ENCODE peak calls at places on chromosomes 7 and 10, in nine cellular contexts. U is right lobe of liver, W is Peyer's patch, O is fibroblast of lung, Q is AG04450, K is lung, P is cardiac muscle cell, C is GM12878, E is adrenal gland. Z is an unnamed sample.

GRCh38 chr7:36809510-36809909 is 85.2 kb upstream of the AOAH start:
- DNase-seq in O (no peak), C (no peak), E (no peak), U (no peak), P (no peak), K (no peak), W (no peak), Q (no peak), Z (no peak)

GRCh38 chr7:38492010-38492409 is 139.2 kb downstream of the AMPH start:
- DNase-seq in U (no peak), K (no peak), C (no peak), P (no peak), Q (no peak), E (no peak), W (no peak), O (no peak), Z (no peak)

GRCh38 chr10:5876181-5876768 is 13.4 kb downstream of the ANKRD16 start:
- DNase-seq in W (no peak), C (no peak), Q (no peak), U (no peak), P (peak; percentile 81), K (no peak), O (peak; percentile 93), E (no peak), Z (no peak)

GRCh38 chr7:70614237-70614984 is 517.5 kb upstream of the GALNT17 start:
- DNase-seq in E (peak; percentile 24), K (peak; percentile 38), Q (no peak), C (no peak), W (no peak), O (peak; percentile 77), U (peak; percentile 92), P (peak; percentile 68), Z (no peak)

GRCh38 chr10:43700306-43700705 is 51.6 kb upstream of the ZNF32 start:
- DNase-seq in O (peak; percentile 56), C (no peak), U (no peak), P (peak; percentile 32), W (no peak), Q (no peak), K (no peak), E (no peak), Z (no peak)

GRCh38 chr10:29950391-29950790 is 109.0 kb downstream of the JCAD start:
- DNase-seq in K (no peak), W (no peak), U (no peak), E (no peak), C (no peak), Q (no peak), P (peak; percentile 35), O (peak; percentile 86), Z (no peak)

GRCh38 chr10:72275351-72276012 is 1.8 kb downstream of the DDIT4 start:
- DNase-seq in K (no peak), E (peak; percentile 55), U (peak; percentile 67), W (no peak), P (peak; percentile 52), O (no peak), C (no peak), Q (no peak), Z (no peak)

GRCh38 chr7:122885583-122886356 is 490 bp downstream of the CADPS2 start:
- DNase-seq in Q (no peak), U (peak; percentile 65), K (peak; percentile 32), C (no peak), W (peak; percentile 50), E (peak; percentile 63), P (peak; percentile 50), O (peak; percentile 51), Z (peak; percentile 51)

GRCh38 chr7:104550362-104550761 is 222.0 kb downstream of the LHFPL3 start:
- DNase-seq in U (no peak), Q (no peak), E (peak; percentile 67), W (no peak), C (no peak), K (no peak), P (no peak), O (peak; percentile 2), Z (no peak)

GRCh38 chr10:48609899-48610584 is 5.2 kb upstream of the ARHGAP22 start:
- DNase-seq in K (peak; percentile 22), O (no peak), C (peak; percentile 63), P (no peak), U (peak; percentile 24), W (no peak), Q (no peak), E (no peak), Z (no peak)

GRCh38 chr7:132354527-132354926 is 221.7 kb downstream of the PLXNA4 start:
- DNase-seq in W (no peak), O (no peak), C (no peak), Q (no peak), P (peak; percentile 21), U (no peak), K (no peak), E (no peak), Z (no peak)

GRCh38 chr10:3131098-3131497 is 41.5 kb downstream of the PITRM1 start:
- DNase-seq in K (no peak), P (peak; percentile 21), C (no peak), O (no peak), Q (no peak), U (no peak), W (no peak), E (no peak), Z (no peak)

GRCh38 chr7:116980354-116980753 is 27.1 kb downstream of the ST7 start:
- DNase-seq in Q (no peak), C (no peak), P (no peak), K (no peak), O (no peak), W (no peak), E (no peak), U (no peak), Z (no peak)

GRCh38 chr7:17407229-17407628 is 108.8 kb downstream of the AHR start:
- DNase-seq in O (no peak), W (no peak), K (no peak), E (no peak), P (no peak), U (no peak), Q (no peak), C (no peak), Z (no peak)

GRCh38 chr10:46285966-46286620 is 704 bp upstream of the ANTXRL start:
- DNase-seq in K (no peak), E (no peak), O (no peak), W (peak; percentile 43), U (peak; percentile 49), P (no peak), Q (no peak), C (no peak), Z (no peak)

DNA sequence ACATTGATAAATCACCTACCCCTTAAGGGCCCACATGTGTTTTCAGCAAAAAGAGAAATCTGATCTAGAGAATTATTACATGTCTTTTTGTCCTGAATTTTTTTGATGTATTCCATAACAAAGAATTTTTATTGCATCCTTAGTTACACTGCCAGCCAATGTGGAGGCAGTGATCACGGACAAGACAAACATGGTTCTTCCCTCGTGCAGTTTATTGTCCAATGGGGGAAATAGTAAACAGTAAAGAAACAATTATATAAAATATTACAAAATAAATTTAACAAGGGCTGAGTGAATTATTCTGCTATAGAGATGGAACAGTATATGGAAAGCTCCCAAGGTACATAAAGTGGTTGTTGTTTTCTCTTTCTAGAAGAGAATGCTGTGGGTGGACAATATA is 2.0 kb downstream of the STEAP2 start:
- DNase-seq in Q (no peak), E (no peak), P (no peak), C (no peak), W (no peak), K (no peak), O (no peak), U (no peak), Z (no peak)
- H3K4me3 ChIP-seq in Q (no peak overlapping the region), E (no peak overlapping the region), P (no peak overlapping the region), C (no peak overlapping the region), W (no peak overlapping the region), K (no peak overlapping the region), O (no peak overlapping the region), U (no peak overlapping the region), Z (no peak overlapping the region)

DNA sequence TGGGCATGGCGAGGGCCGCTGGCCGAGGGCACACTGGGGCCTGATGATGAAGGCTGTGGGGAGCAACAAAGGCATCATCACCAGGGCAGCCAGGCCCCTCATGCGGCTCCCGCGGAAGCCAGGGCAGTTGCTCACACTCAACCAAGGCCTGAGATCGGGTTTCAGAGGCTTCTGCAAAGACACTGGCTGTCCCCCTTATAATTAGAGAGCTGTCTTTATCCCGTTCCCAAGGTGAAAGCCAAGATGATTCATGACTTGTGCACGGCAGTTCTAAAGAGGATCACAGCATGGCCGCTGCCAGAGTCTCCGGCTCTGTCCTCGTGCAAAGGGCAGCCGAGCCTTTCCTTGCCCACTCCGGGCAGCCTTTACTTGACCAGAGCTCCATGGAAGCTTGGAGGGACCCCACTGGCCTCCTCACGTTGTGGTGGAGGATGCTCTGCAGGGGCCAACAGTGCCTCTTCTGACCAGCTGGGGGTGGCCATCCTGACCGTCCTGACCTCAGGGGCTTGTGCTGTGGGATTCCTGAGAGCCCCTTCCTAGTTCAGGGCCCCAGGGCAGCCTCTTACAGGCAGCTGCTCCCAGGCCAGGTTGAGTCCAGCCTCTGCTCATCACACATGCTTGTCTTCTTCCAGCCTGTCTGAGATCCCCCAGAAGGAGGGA is 82.3 kb downstream of the PRKAG2 start:
- DNase-seq in O (peak; percentile 71), Q (no peak), C (no peak), K (no peak), E (peak; percentile 7), W (no peak), P (no peak), U (no peak), Z (peak; percentile 20)
- TF ChIP-seq CTCF in O (no peak), Q (no peak), C (no peak), K (no peak), E (no peak), W (no peak), P (no peak), U (no peak), Z (no peak)

DNA sequence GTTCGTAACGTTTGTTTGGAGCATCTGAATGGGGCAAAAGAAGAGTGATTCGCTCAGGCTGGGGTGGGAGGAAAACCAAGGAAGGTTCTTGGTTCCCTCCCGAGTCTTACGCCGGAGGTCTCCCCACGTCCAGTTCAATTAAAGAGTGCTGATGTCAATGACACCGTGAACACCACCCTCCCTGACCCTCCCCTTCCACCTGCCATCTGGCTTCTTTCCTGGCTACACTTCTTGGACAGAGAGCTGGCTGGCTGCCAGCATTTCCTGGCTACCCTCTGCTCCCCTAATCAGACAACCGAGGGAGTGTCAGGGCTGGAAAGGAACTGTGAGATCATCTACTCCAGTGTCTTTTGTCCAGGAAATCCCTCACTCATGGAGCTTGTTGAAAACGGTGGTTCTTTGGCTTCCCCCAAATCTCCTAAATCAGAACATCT is 24.1 kb upstream of the FFAR4 start:
- DNase-seq in C (no peak), W (peak; percentile 82), P (peak; percentile 63), Q (no peak), E (peak; percentile 27), U (peak; percentile 68), O (peak; percentile 20), K (no peak), Z (no peak)
- H3K27ac ChIP-seq in C (no peak overlapping the region), W (no peak overlapping the region), P (peak overlapping the region; percentile 57), Q (no peak overlapping the region), E (no peak overlapping the region), U (no peak overlapping the region), O (no peak overlapping the region), K (no peak overlapping the region), Z (no peak overlapping the region)

GRCh38 chr10:59346321-59346720 is 16.0 kb downstream of the FAM13C start:
- DNase-seq in U (no peak), E (no peak), O (no peak), W (no peak), P (peak; percentile 10), Q (no peak), K (no peak), C (no peak), Z (no peak)

GRCh38 chr10:59354434-59354833 is 7.9 kb downstream of the FAM13C start:
- DNase-seq in K (no peak), P (no peak), U (no peak), O (no peak), E (no peak), W (no peak), Q (no peak), C (no peak), Z (no peak)

GRCh38 chr10:59350558-59350957 is 11.8 kb downstream of the FAM13C start:
- DNase-seq in K (no peak), E (no peak), Q (no peak), C (no peak), P (no peak), U (no peak), O (no peak), W (no peak), Z (no peak)
- H3K4me3 ChIP-seq in K (no peak overlapping the region), E (no peak overlapping the region), Q (no peak overlapping the region), C (no peak overlapping the region), P (no peak overlapping the region), U (no peak overlapping the region), O (no peak overlapping the region), W (no peak overlapping the region), Z (no peak overlapping the region)

Z was measured in brain microvascular endothelial cell.